ENCODE peak calls at places on chromosomes 5 and 9, in five cellular contexts. S is H1, P is testis, G is heart right ventricle, F is esophagus squamous epithelium. J is an unnamed sample. For H3K36me3, the result is how much of the 10 kb centered on the place peaks cover.

GRCh38 chr5:167332291-167332690 is 959.2 kb upstream of the WWC1 start:
- DNase-seq in S (no peak), P (no peak), G (no peak), F (no peak), J (no peak)

GRCh38 chr9:91898451-91899433 is 51.3 kb downstream of the ROR2 start:
- DNase-seq in S (no peak), P (no peak), G (no peak), F (no peak), J (peak)

GRCh38 chr5:157342822-157343402 is 77.0 kb downstream of the CYFIP2 start:
- DNase-seq in S (no peak), P (peak), G (no peak), F (no peak), J (peak)

GRCh38 chr9:16773617-16774016 is 96.9 kb downstream of the BNC2 start:
- DNase-seq in S (no peak), P (no peak), G (no peak), F (no peak), J (no peak)

GRCh38 chr5:122906768-122907167 is 61.4 kb downstream of the SNX24 start:
- DNase-seq in S (no peak), P (no peak), G (no peak), F (no peak), J (no peak)

GRCh38 chr9:129557192-129558036 is 63.5 kb downstream of the C9orf50 start:
- DNase-seq in S (peak), P (no peak), G (no peak), F (no peak), J (peak)

GRCh38 chr9:88041447-88041846 is 67.1 kb upstream of the CDK20 start:
- DNase-seq in S (no peak), P (no peak), G (no peak), F (no peak), J (no peak)

GRCh38 chr5:103089272-103089671 is 30.7 kb downstream of the GIN1 start:
- DNase-seq in S (no peak), P (no peak), G (no peak), F (no peak), J (no peak)

GRCh38 chr9:32292611-32293010 is 91.8 kb upstream of the ACO1 start:
- DNase-seq in S (no peak), P (no peak), G (no peak), F (no peak), J (no peak)

GRCh38 chr5:173572431-173573125 is 43.9 kb downstream of the BOD1 start:
- DNase-seq in S (no peak), P (no peak), G (no peak), F (no peak), J (no peak)

GRCh38 chr5:73948289-73948688 is 322.3 kb downstream of the ARHGEF28 start:
- DNase-seq in S (no peak), P (no peak), G (no peak), F (no peak), J (no peak)

GRCh38 chr9:34230556-34230955 is 51.7 kb downstream of the UBAP1 start:
- DNase-seq in S (no peak), P (peak), G (no peak), F (no peak), J (no peak)

GRCh38 chr9:89278997-89279739 is 31.8 kb upstream of the CKS2 start:
- DNase-seq in S (no peak), P (no peak), G (no peak), F (no peak), J (no peak)

GRCh38 chr5:159210306-159210722 is 961 bp upstream of the RNF145 start:
- DNase-seq in S (no peak), P (no peak), G (no peak), F (no peak), J (no peak)
- H3K4me3 ChIP-seq in S (peak), P (no peak), G (no peak), F (peak), J (peak)

GRCh38 chr5:113546711-113547159 is 33.2 kb downstream of the YTHDC2 start:
- DNase-seq in S (no peak), P (no peak), G (no peak), F (no peak), J (no peak)

GRCh38 chr5:113548396-113548795 is 34.9 kb downstream of the YTHDC2 start:
- DNase-seq in S (no peak), P (no peak), G (no peak), F (no peak), J (no peak)

GRCh38 chr5:113552620-113553019 is 39.1 kb downstream of the YTHDC2 start:
- DNase-seq in S (no peak), P (no peak), G (no peak), F (no peak), J (no peak)

DNA sequence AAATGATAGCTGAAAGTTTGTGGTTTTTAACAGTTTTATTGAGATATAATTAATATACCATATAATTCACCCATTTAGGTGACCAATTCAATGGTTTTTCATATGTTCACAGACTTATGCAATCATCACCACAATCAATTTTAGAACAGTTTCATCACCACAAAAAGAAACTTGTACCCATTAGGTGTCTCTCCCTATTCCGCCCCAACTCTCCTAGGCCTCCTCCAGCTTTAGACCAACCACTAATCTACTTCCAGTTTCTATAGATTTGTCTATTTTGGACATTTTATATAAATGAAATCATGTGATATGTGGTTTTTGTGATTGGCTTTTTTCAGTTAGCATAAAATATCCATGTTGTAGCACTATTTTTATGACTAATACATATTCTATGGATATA is 38.6 kb downstream of the YTHDC2 start:
- DNase-seq in S (no peak), P (no peak), G (no peak), F (no peak), J (no peak)
- TF ChIP-seq CTCF in S (no peak), P (no peak), G (no peak), F (no peak), J (no peak)

GRCh38 chr9:127463382-127463781 is 12.1 kb downstream of the LRSAM1 start:
- DNase-seq in S (no peak), P (no peak), G (no peak), F (no peak), J (peak)
- H3K36me3 ChIP-seq in S (under half), P (under half), G (under half), F (under half), J (under half)

DNA sequence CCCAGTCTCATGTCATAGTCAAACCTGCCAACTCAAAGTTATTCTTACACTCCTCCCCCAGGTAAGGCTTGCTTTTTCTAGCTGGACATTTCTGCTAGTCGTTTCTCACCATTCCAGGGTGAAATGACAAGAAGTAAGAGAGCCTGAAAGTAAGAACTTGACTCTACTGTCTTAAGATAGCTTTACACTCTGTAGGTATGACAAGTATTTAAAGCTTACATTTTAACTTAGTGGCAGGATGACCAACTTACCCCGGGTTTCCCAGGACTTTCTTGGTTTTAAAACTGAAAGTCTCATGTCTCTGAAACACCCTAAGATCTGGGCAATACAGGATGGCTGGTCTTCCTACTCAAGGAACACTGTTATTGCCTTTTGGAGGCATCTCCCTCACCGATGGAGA is 67.5 kb upstream of the PIK3R1 start:
- DNase-seq in S (no peak), P (no peak), G (no peak), F (no peak), J (no peak)
- H3K4me3 ChIP-seq in S (no peak), P (no peak), G (no peak), F (no peak), J (no peak)

DNA sequence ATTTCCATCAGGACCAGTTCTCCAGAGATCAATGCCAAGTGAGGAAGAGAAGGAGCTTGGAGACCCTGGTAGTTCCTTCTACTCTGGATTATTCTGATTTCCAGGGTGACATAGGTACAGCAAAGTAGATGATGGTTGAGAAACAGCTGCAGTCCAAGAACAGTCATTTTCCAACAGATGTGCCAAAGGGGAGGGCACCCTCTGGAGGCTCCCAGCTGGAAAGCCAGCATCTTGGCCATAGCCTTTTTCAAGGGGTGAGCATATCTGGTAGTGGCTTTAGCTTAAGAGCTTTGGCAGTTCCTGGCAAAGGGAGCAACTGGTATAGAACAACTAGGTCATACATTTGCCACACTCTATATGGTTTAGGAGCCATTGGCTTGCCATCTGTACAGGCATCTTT is 492.7 kb downstream of the RASEF start:
- DNase-seq in S (no peak), P (no peak), G (no peak), F (no peak), J (no peak)
- TF ChIP-seq CTCF in S (no peak), P (no peak), G (no peak), F (no peak), J (no peak)

GRCh38 chr9:113911850-113912249 is 35.7 kb downstream of the ZNF618 start:
- DNase-seq in S (no peak), P (no peak), G (no peak), F (no peak), J (no peak)
- H3K36me3 ChIP-seq in S (under half), P (under half), G (under half), F (under half), J (under half)

DNA sequence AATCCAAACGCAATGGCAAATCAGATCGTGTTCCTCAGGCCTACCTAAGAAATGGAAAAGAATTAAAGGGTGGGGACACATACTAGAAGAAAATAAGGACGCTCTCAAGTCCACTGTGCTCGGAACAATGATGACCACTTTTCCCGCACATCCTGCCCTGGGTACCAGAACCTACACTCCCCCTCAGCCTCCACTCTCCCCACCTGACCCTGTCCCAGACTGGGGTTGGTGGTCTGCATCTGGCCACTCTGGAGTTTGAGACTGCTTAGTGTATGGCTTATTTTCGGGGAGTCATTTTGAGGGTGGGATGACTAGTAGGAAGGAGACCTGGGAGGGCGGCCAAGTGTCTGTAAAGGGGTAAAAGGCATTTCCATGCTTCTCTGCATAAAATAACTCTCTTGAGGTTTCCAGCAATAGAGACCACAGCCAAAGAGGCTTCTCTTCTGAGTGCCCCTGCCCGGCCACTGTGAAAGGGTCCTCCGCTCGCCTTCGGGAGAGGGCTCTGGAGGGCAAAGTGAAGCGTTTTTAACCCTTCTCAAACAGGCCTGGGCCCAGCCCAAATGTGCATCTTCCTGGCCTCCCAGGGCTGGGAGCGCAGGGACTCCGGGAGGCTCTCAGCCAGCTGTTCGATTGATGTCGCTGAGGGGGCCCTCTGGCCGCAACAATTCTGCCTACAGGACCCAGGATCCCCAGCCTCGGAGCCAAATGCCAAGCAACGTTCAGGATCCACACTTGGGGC is 4.6 kb upstream of the OTP start:
- DNase-seq in S (no peak), P (no peak), G (no peak), F (no peak), J (no peak)
- H3K4me3 ChIP-seq in S (peak), P (no peak), G (peak), F (no peak), J (no peak)

GRCh38 chr9:95096381-95096780 is 221.1 kb downstream of the FANCC start:
- DNase-seq in S (no peak), P (no peak), G (no peak), F (no peak), J (peak)
- TF ChIP-seq CTCF in S (peak), P (no peak), G (no peak), F (no peak), J (peak)

J was measured in WERI-Rb-1.